ENCODE peak calls at places on chromosomes 16 and 17, in nine cellular contexts. One of them, this sample, is unnamed.

GRCh38 chr16:53207810-53208752 is 153.3 kb downstream of the CHD9 start:
- DNase-seq in choroid plexus epithelial cell: peak
- DNase-seq in epithelial cell of proximal tubule: peak
- DNase-seq in cardiac muscle cell: peak
- DNase-seq in kidney epithelial cell: peak
- DNase-seq in A549: peak
- DNase-seq in GM13977: peak
- DNase-seq in GM12865: peak
- DNase-seq in left ventricle myocardium inferior: no peak
- DNase-seq in this sample: peak

GRCh38 chr17:65888649-65889048 is 303.3 kb downstream of the CEP112 start:
- DNase-seq in choroid plexus epithelial cell: peak
- DNase-seq in epithelial cell of proximal tubule: no peak
- DNase-seq in cardiac muscle cell: peak
- DNase-seq in kidney epithelial cell: no peak
- DNase-seq in A549: no peak
- DNase-seq in GM13977: no peak
- DNase-seq in GM12865: no peak
- DNase-seq in left ventricle myocardium inferior: no peak
- DNase-seq in this sample: no peak

GRCh38 chr16:13835935-13836334 is 84.0 kb upstream of the ERCC4 start:
- DNase-seq in choroid plexus epithelial cell: no peak
- DNase-seq in epithelial cell of proximal tubule: no peak
- DNase-seq in cardiac muscle cell: no peak
- DNase-seq in kidney epithelial cell: no peak
- DNase-seq in A549: no peak
- DNase-seq in GM13977: no peak
- DNase-seq in GM12865: no peak
- DNase-seq in left ventricle myocardium inferior: no peak
- DNase-seq in this sample: no peak

GRCh38 chr17:76927577-76927976 is 59.4 kb downstream of the MGAT5B start:
- DNase-seq in choroid plexus epithelial cell: no peak
- DNase-seq in epithelial cell of proximal tubule: no peak
- DNase-seq in cardiac muscle cell: peak
- DNase-seq in kidney epithelial cell: no peak
- DNase-seq in A549: no peak
- DNase-seq in GM13977: no peak
- DNase-seq in GM12865: no peak
- DNase-seq in left ventricle myocardium inferior: no peak
- DNase-seq in this sample: no peak

GRCh38 chr16:89805136-89805905 is 11.1 kb downstream of the FANCA start:
- DNase-seq in choroid plexus epithelial cell: peak
- DNase-seq in epithelial cell of proximal tubule: no peak
- DNase-seq in cardiac muscle cell: no peak
- DNase-seq in kidney epithelial cell: no peak
- DNase-seq in A549: no peak
- DNase-seq in GM13977: no peak
- DNase-seq in GM12865: no peak
- DNase-seq in left ventricle myocardium inferior: no peak
- DNase-seq in this sample: no peak

GRCh38 chr16:66903544-66904427 is 14.9 kb downstream of the CDH16 start:
- DNase-seq in choroid plexus epithelial cell: no peak
- DNase-seq in epithelial cell of proximal tubule: no peak
- DNase-seq in cardiac muscle cell: no peak
- DNase-seq in kidney epithelial cell: no peak
- DNase-seq in A549: peak
- DNase-seq in GM13977: no peak
- DNase-seq in GM12865: no peak
- DNase-seq in left ventricle myocardium inferior: peak
- DNase-seq in this sample: no peak

GRCh38 chr17:16351831-16352230 is 1.4 kb downstream of the CENPV start:
- DNase-seq in choroid plexus epithelial cell: peak
- DNase-seq in epithelial cell of proximal tubule: no peak
- DNase-seq in cardiac muscle cell: peak
- DNase-seq in kidney epithelial cell: no peak
- DNase-seq in A549: no peak
- DNase-seq in GM13977: no peak
- DNase-seq in GM12865: no peak
- DNase-seq in left ventricle myocardium inferior: no peak
- DNase-seq in this sample: no peak

GRCh38 chr17:376936-377863 is 24.6 kb upstream of the RPH3AL start:
- DNase-seq in choroid plexus epithelial cell: no peak
- DNase-seq in epithelial cell of proximal tubule: no peak
- DNase-seq in cardiac muscle cell: no peak
- DNase-seq in kidney epithelial cell: no peak
- DNase-seq in A549: no peak
- DNase-seq in GM13977: no peak
- DNase-seq in GM12865: no peak
- DNase-seq in left ventricle myocardium inferior: peak
- DNase-seq in this sample: no peak

GRCh38 chr16:3155972-3156371 is 21.1 kb downstream of the ZNF213 start:
- DNase-seq in choroid plexus epithelial cell: no peak
- DNase-seq in epithelial cell of proximal tubule: no peak
- DNase-seq in cardiac muscle cell: no peak
- DNase-seq in kidney epithelial cell: no peak
- DNase-seq in A549: no peak
- DNase-seq in GM13977: no peak
- DNase-seq in GM12865: no peak
- DNase-seq in left ventricle myocardium inferior: no peak
- DNase-seq in this sample: no peak

GRCh38 chr17:46772013-46772878 is 46.2 kb downstream of the WNT3 start:
- DNase-seq in choroid plexus epithelial cell: no peak
- DNase-seq in epithelial cell of proximal tubule: no peak
- DNase-seq in cardiac muscle cell: no peak
- DNase-seq in kidney epithelial cell: no peak
- DNase-seq in A549: peak
- DNase-seq in GM13977: peak
- DNase-seq in GM12865: no peak
- DNase-seq in left ventricle myocardium inferior: peak
- DNase-seq in this sample: peak

GRCh38 chr17:29107933-29108805 is 65.2 kb downstream of the PIPOX start:
- DNase-seq in choroid plexus epithelial cell: peak
- DNase-seq in epithelial cell of proximal tubule: peak
- DNase-seq in cardiac muscle cell: no peak
- DNase-seq in kidney epithelial cell: no peak
- DNase-seq in A549: peak
- DNase-seq in GM13977: no peak
- DNase-seq in GM12865: no peak
- DNase-seq in left ventricle myocardium inferior: peak
- DNase-seq in this sample: no peak

GRCh38 chr16:82440336-82440735 is 186.4 kb upstream of the CDH13 start:
- DNase-seq in choroid plexus epithelial cell: no peak
- DNase-seq in epithelial cell of proximal tubule: no peak
- DNase-seq in cardiac muscle cell: no peak
- DNase-seq in kidney epithelial cell: no peak
- DNase-seq in A549: no peak
- DNase-seq in GM13977: no peak
- DNase-seq in GM12865: no peak
- DNase-seq in left ventricle myocardium inferior: no peak
- DNase-seq in this sample: no peak

GRCh38 chr16:82439678-82440293 is 187.0 kb upstream of the CDH13 start:
- DNase-seq in choroid plexus epithelial cell: peak
- DNase-seq in epithelial cell of proximal tubule: no peak
- DNase-seq in cardiac muscle cell: peak
- DNase-seq in kidney epithelial cell: no peak
- DNase-seq in A549: peak
- DNase-seq in GM13977: peak
- DNase-seq in GM12865: no peak
- DNase-seq in left ventricle myocardium inferior: no peak
- DNase-seq in this sample: peak
- TF ChIP-seq CTCF in choroid plexus epithelial cell: peak
- TF ChIP-seq CTCF in epithelial cell of proximal tubule: peak
- TF ChIP-seq CTCF in cardiac muscle cell: peak
- TF ChIP-seq CTCF in kidney epithelial cell: peak
- TF ChIP-seq CTCF in A549: no peak
- TF ChIP-seq CTCF in GM13977: peak
- TF ChIP-seq CTCF in GM12865: peak
- TF ChIP-seq CTCF in left ventricle myocardium inferior: peak
- TF ChIP-seq CTCF in this sample: peak

GRCh38 chr16:646679-647172 is 2.4 kb upstream of the WDR90 start:
- DNase-seq in choroid plexus epithelial cell: no peak
- DNase-seq in epithelial cell of proximal tubule: no peak
- DNase-seq in cardiac muscle cell: no peak
- DNase-seq in kidney epithelial cell: no peak
- DNase-seq in A549: no peak
- DNase-seq in GM13977: no peak
- DNase-seq in GM12865: no peak
- DNase-seq in left ventricle myocardium inferior: no peak
- DNase-seq in this sample: no peak

GRCh38 chr16:648071-648785 is 937 bp upstream of the WDR90 start:
- DNase-seq in choroid plexus epithelial cell: peak
- DNase-seq in epithelial cell of proximal tubule: no peak
- DNase-seq in cardiac muscle cell: peak
- DNase-seq in kidney epithelial cell: no peak
- DNase-seq in A549: no peak
- DNase-seq in GM13977: peak
- DNase-seq in GM12865: peak
- DNase-seq in left ventricle myocardium inferior: no peak
- DNase-seq in this sample: peak

GRCh38 chr16:647173-647902 is 1.8 kb upstream of the WDR90 start:
- DNase-seq in choroid plexus epithelial cell: no peak
- DNase-seq in epithelial cell of proximal tubule: no peak
- DNase-seq in cardiac muscle cell: no peak
- DNase-seq in kidney epithelial cell: no peak
- DNase-seq in A549: no peak
- DNase-seq in GM13977: no peak
- DNase-seq in GM12865: no peak
- DNase-seq in left ventricle myocardium inferior: no peak
- DNase-seq in this sample: no peak

GRCh38 chr16:644556-644955 is 2.9 kb downstream of the MCRIP2 start:
- DNase-seq in choroid plexus epithelial cell: no peak
- DNase-seq in epithelial cell of proximal tubule: no peak
- DNase-seq in cardiac muscle cell: no peak
- DNase-seq in kidney epithelial cell: no peak
- DNase-seq in A549: no peak
- DNase-seq in GM13977: no peak
- DNase-seq in GM12865: no peak
- DNase-seq in left ventricle myocardium inferior: no peak
- DNase-seq in this sample: no peak

DNA sequence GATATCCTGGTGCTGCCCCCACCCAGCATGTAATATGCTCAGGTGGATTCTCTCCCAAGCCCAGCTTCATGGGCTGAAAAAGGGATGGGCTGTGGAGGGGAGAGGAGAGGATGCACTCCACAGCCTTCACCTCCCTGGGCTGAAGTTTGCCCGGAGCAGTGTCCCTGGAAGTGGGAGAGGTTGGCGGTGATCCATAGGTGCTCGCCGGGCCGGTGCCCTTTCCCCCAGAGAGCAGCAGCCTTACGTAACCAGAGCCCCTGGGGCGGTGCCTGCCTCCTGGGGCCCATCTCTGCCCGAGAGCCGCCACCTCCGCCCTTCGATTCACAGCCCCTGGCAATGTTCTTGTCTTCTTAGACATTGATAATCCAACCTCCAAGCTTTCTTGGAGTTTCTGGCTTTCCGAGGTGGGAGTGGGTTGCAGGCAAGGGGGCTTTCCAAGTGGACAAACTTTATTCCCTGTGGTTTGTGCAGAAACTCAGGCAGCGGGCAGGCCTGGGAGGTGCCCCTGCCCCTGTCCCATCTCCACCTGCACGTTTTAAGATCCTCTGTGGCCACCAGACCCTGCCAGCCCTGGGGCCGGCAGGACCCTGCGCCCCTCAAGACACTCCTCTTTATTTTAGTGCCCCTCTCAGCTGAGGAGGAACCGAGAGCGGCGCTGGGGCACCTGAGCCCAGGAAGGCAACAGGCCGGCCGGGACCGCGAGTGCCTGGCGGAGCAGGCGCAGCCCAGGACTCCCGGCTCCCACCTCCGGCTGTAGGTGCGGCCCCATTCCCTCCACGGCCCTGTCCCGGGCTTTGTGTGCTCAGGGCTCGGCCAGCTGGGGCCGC is 3.1 kb upstream of the WDR90 start:
- DNase-seq in choroid plexus epithelial cell: no peak
- DNase-seq in epithelial cell of proximal tubule: no peak
- DNase-seq in cardiac muscle cell: no peak
- DNase-seq in kidney epithelial cell: no peak
- DNase-seq in A549: no peak
- DNase-seq in GM13977: no peak
- DNase-seq in GM12865: no peak
- DNase-seq in left ventricle myocardium inferior: peak
- DNase-seq in this sample: no peak
- TF ChIP-seq CTCF in choroid plexus epithelial cell: no peak
- TF ChIP-seq CTCF in epithelial cell of proximal tubule: no peak
- TF ChIP-seq CTCF in cardiac muscle cell: no peak
- TF ChIP-seq CTCF in kidney epithelial cell: no peak
- TF ChIP-seq CTCF in A549: no peak
- TF ChIP-seq CTCF in GM13977: no peak
- TF ChIP-seq CTCF in GM12865: no peak
- TF ChIP-seq CTCF in left ventricle myocardium inferior: no peak
- TF ChIP-seq CTCF in this sample: no peak

GRCh38 chr17:42723636-42724035 is 21.2 kb downstream of the EZH1 start:
- DNase-seq in choroid plexus epithelial cell: no peak
- DNase-seq in epithelial cell of proximal tubule: no peak
- DNase-seq in cardiac muscle cell: no peak
- DNase-seq in kidney epithelial cell: no peak
- DNase-seq in A549: no peak
- DNase-seq in GM13977: no peak
- DNase-seq in GM12865: no peak
- DNase-seq in left ventricle myocardium inferior: no peak
- DNase-seq in this sample: no peak

GRCh38 chr17:42725143-42725542 is 19.7 kb downstream of the EZH1 start:
- DNase-seq in choroid plexus epithelial cell: no peak
- DNase-seq in epithelial cell of proximal tubule: no peak
- DNase-seq in cardiac muscle cell: no peak
- DNase-seq in kidney epithelial cell: no peak
- DNase-seq in A549: no peak
- DNase-seq in GM13977: no peak
- DNase-seq in GM12865: no peak
- DNase-seq in left ventricle myocardium inferior: no peak
- DNase-seq in this sample: no peak

GRCh38 chr17:42720996-42721583 is 23.8 kb downstream of the EZH1 start:
- DNase-seq in choroid plexus epithelial cell: peak
- DNase-seq in epithelial cell of proximal tubule: no peak
- DNase-seq in cardiac muscle cell: peak
- DNase-seq in kidney epithelial cell: peak
- DNase-seq in A549: peak
- DNase-seq in GM13977: peak
- DNase-seq in GM12865: peak
- DNase-seq in left ventricle myocardium inferior: no peak
- DNase-seq in this sample: peak
- TF ChIP-seq CTCF in choroid plexus epithelial cell: peak
- TF ChIP-seq CTCF in epithelial cell of proximal tubule: peak
- TF ChIP-seq CTCF in cardiac muscle cell: peak
- TF ChIP-seq CTCF in kidney epithelial cell: peak
- TF ChIP-seq CTCF in A549: peak
- TF ChIP-seq CTCF in GM13977: peak
- TF ChIP-seq CTCF in GM12865: peak
- TF ChIP-seq CTCF in left ventricle myocardium inferior: peak
- TF ChIP-seq CTCF in this sample: peak

DNA sequence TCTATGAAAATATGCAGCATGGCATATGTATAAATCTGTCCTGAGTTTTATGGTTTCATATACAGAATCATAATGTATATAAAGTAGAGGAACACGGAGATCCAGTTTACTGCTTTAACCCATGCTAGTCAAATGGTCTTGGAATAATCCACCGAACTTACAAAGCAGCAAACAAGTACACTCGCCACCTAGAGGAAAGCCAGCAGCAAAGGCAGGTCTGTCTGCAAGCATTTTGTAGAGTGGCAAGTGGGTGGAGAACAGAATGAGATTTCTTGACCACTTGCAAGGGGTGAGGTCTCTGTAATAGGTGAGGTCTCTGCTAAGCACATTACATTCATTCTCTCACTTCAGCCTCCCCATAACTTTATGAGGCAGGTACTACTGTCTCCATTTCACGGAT is 308.3 kb downstream of the CA10 start:
- DNase-seq in choroid plexus epithelial cell: no peak
- DNase-seq in epithelial cell of proximal tubule: no peak
- DNase-seq in cardiac muscle cell: no peak
- DNase-seq in kidney epithelial cell: no peak
- DNase-seq in A549: no peak
- DNase-seq in GM13977: no peak
- DNase-seq in GM12865: peak
- DNase-seq in left ventricle myocardium inferior: no peak
- DNase-seq in this sample: no peak
- TF ChIP-seq CTCF in choroid plexus epithelial cell: no peak
- TF ChIP-seq CTCF in epithelial cell of proximal tubule: peak
- TF ChIP-seq CTCF in cardiac muscle cell: no peak
- TF ChIP-seq CTCF in kidney epithelial cell: no peak
- TF ChIP-seq CTCF in A549: no peak
- TF ChIP-seq CTCF in GM13977: no peak
- TF ChIP-seq CTCF in GM12865: no peak
- TF ChIP-seq CTCF in left ventricle myocardium inferior: no peak
- TF ChIP-seq CTCF in this sample: no peak

This sample was measured in activated CD8-positive, alpha-beta T cell treated with anti-CD3 and anti-CD28 coated beads for 36 hours.